ENCODE peak calls at places on chromosomes 16 and 17, in nine cellular contexts. One of them, this sample, is unnamed.

GRCh38 chr16:47574091-47575054 is 113.2 kb downstream of the PHKB start:
- DNase-seq in OCI-LY7: peak
- DNase-seq in esophagus squamous epithelium: no peak
- DNase-seq in lower leg skin: no peak
- DNase-seq in endothelial cell of umbilical vein: no peak
- DNase-seq in cardiac fibroblast: peak
- DNase-seq in fibroblast of mammary gland: peak
- DNase-seq in CD4-positive, alpha-beta T cell: no peak
- DNase-seq in colonic mucosa: no peak
- DNase-seq in this sample: no peak

GRCh38 chr17:5049314-5049819 is 14.1 kb upstream of the SLC52A1 start:
- DNase-seq in OCI-LY7: peak
- DNase-seq in esophagus squamous epithelium: no peak
- DNase-seq in lower leg skin: no peak
- DNase-seq in endothelial cell of umbilical vein: peak
- DNase-seq in cardiac fibroblast: no peak
- DNase-seq in fibroblast of mammary gland: no peak
- DNase-seq in CD4-positive, alpha-beta T cell: peak
- DNase-seq in colonic mucosa: no peak
- DNase-seq in this sample: no peak

GRCh38 chr17:39629494-39629880 is 2.7 kb downstream of the PPP1R1B start:
- DNase-seq in OCI-LY7: no peak
- DNase-seq in esophagus squamous epithelium: no peak
- DNase-seq in lower leg skin: no peak
- DNase-seq in endothelial cell of umbilical vein: no peak
- DNase-seq in cardiac fibroblast: no peak
- DNase-seq in fibroblast of mammary gland: no peak
- DNase-seq in CD4-positive, alpha-beta T cell: no peak
- DNase-seq in colonic mucosa: peak
- DNase-seq in this sample: no peak

GRCh38 chr16:58098207-58099096 is 30.7 kb downstream of the CFAP20 start:
- DNase-seq in OCI-LY7: no peak
- DNase-seq in esophagus squamous epithelium: no peak
- DNase-seq in lower leg skin: no peak
- DNase-seq in endothelial cell of umbilical vein: no peak
- DNase-seq in cardiac fibroblast: peak
- DNase-seq in fibroblast of mammary gland: peak
- DNase-seq in CD4-positive, alpha-beta T cell: no peak
- DNase-seq in colonic mucosa: no peak
- DNase-seq in this sample: no peak

GRCh38 chr17:57356722-57357391 is 100.5 kb downstream of the MSI2 start:
- DNase-seq in OCI-LY7: peak
- DNase-seq in esophagus squamous epithelium: no peak
- DNase-seq in lower leg skin: no peak
- DNase-seq in endothelial cell of umbilical vein: peak
- DNase-seq in cardiac fibroblast: no peak
- DNase-seq in fibroblast of mammary gland: no peak
- DNase-seq in CD4-positive, alpha-beta T cell: no peak
- DNase-seq in colonic mucosa: no peak
- DNase-seq in this sample: no peak

GRCh38 chr16:5633845-5634440 is 536.3 kb upstream of the EEF2KMT start:
- DNase-seq in OCI-LY7: peak
- DNase-seq in esophagus squamous epithelium: no peak
- DNase-seq in lower leg skin: no peak
- DNase-seq in endothelial cell of umbilical vein: no peak
- DNase-seq in cardiac fibroblast: peak
- DNase-seq in fibroblast of mammary gland: peak
- DNase-seq in CD4-positive, alpha-beta T cell: no peak
- DNase-seq in colonic mucosa: no peak
- DNase-seq in this sample: no peak

GRCh38 chr17:36505171-36505570 is 18.7 kb downstream of the ZNHIT3 start:
- DNase-seq in OCI-LY7: no peak
- DNase-seq in esophagus squamous epithelium: no peak
- DNase-seq in lower leg skin: no peak
- DNase-seq in endothelial cell of umbilical vein: no peak
- DNase-seq in cardiac fibroblast: no peak
- DNase-seq in fibroblast of mammary gland: no peak
- DNase-seq in CD4-positive, alpha-beta T cell: no peak
- DNase-seq in colonic mucosa: no peak
- DNase-seq in this sample: no peak

GRCh38 chr16:31461201-31461920 is 2.1 kb downstream of the ARMC5 start:
- DNase-seq in OCI-LY7: no peak
- DNase-seq in esophagus squamous epithelium: no peak
- DNase-seq in lower leg skin: no peak
- DNase-seq in endothelial cell of umbilical vein: no peak
- DNase-seq in cardiac fibroblast: no peak
- DNase-seq in fibroblast of mammary gland: no peak
- DNase-seq in CD4-positive, alpha-beta T cell: no peak
- DNase-seq in colonic mucosa: no peak
- DNase-seq in this sample: no peak

GRCh38 chr17:58541249-58541648 is 26.8 kb upstream of the MTMR4 start:
- DNase-seq in OCI-LY7: peak
- DNase-seq in esophagus squamous epithelium: no peak
- DNase-seq in lower leg skin: no peak
- DNase-seq in endothelial cell of umbilical vein: no peak
- DNase-seq in cardiac fibroblast: no peak
- DNase-seq in fibroblast of mammary gland: peak
- DNase-seq in CD4-positive, alpha-beta T cell: no peak
- DNase-seq in colonic mucosa: no peak
- DNase-seq in this sample: no peak
- TF ChIP-seq CTCF in OCI-LY7: peak
- TF ChIP-seq CTCF in esophagus squamous epithelium: peak
- TF ChIP-seq CTCF in lower leg skin: no peak
- TF ChIP-seq CTCF in endothelial cell of umbilical vein: no peak
- TF ChIP-seq CTCF in cardiac fibroblast: peak
- TF ChIP-seq CTCF in fibroblast of mammary gland: peak
- TF ChIP-seq CTCF in CD4-positive, alpha-beta T cell: no peak
- TF ChIP-seq CTCF in colonic mucosa: no peak
- TF ChIP-seq CTCF in this sample: no peak

DNA sequence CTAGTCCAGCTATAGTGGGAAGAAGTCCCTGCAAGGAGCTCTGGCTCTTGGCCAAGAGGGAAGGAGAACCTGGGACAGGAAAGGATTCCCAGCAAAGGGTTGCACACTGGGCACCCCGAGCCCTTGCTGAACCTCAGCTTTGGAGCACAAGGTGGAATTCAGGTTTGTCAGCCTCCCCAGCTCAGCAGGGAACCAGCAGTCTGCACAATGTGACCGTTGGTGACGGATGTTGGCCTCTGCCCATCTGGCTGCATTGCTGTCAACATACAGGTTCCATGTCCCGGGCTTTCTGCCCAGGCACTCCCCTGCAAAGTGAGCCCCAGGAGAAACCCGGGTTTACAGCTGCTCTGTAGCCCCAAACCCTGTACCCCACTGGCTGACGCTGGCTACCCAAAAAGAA is 6.7 kb downstream of the RPRML start:
- DNase-seq in OCI-LY7: no peak
- DNase-seq in esophagus squamous epithelium: no peak
- DNase-seq in lower leg skin: peak
- DNase-seq in endothelial cell of umbilical vein: no peak
- DNase-seq in cardiac fibroblast: no peak
- DNase-seq in fibroblast of mammary gland: no peak
- DNase-seq in CD4-positive, alpha-beta T cell: no peak
- DNase-seq in colonic mucosa: no peak
- DNase-seq in this sample: no peak
- TF ChIP-seq CTCF in OCI-LY7: no peak
- TF ChIP-seq CTCF in esophagus squamous epithelium: no peak
- TF ChIP-seq CTCF in lower leg skin: no peak
- TF ChIP-seq CTCF in endothelial cell of umbilical vein: no peak
- TF ChIP-seq CTCF in cardiac fibroblast: no peak
- TF ChIP-seq CTCF in fibroblast of mammary gland: no peak
- TF ChIP-seq CTCF in CD4-positive, alpha-beta T cell: no peak
- TF ChIP-seq CTCF in colonic mucosa: no peak
- TF ChIP-seq CTCF in this sample: no peak

DNA sequence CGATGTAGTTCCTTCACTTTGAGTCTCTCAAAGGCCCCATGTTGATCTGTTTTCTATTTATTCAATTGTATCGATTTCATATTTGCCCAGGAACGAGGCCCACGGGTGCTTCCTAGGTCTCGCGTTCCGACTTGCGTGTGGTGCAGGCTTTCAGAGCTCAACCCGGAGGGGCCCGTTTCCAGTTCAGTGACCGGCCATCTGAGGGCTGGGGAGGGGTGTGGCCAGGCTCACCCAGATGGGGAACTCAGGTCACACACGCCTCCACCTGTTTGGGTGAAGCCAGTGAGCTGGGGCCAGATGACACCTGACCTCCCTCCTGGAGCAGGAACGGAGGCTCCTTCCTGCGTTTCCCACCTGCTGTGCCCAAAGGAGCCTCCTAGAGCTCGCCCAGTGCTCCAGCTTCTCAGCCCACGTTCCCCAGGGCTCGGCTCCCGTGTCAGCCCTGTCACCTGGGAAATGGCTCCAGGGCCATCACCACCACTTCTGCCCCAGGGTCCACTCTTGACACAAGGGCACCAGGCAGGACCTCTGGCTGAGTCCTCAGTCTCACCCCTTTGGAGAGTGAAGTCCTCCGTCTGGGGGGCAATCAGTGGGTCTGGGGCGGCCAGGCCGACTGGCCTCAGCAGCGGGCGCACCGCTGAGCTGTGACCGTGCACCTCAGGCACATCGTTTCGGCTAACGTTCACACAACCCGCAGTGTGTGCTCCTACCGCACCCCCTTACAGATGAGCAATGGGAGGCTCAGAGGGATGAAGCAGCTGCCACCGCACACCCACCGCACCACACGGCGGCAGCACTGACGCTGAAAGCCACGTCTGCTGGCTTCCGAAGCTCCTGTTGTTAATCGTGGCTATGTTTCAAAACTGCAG is 18.0 kb downstream of the FOXF1 start:
- DNase-seq in OCI-LY7: no peak
- DNase-seq in esophagus squamous epithelium: no peak
- DNase-seq in lower leg skin: no peak
- DNase-seq in endothelial cell of umbilical vein: no peak
- DNase-seq in cardiac fibroblast: no peak
- DNase-seq in fibroblast of mammary gland: no peak
- DNase-seq in CD4-positive, alpha-beta T cell: no peak
- DNase-seq in colonic mucosa: no peak
- DNase-seq in this sample: no peak
- TF ChIP-seq CTCF in OCI-LY7: no peak
- TF ChIP-seq CTCF in esophagus squamous epithelium: no peak
- TF ChIP-seq CTCF in lower leg skin: no peak
- TF ChIP-seq CTCF in endothelial cell of umbilical vein: no peak
- TF ChIP-seq CTCF in cardiac fibroblast: no peak
- TF ChIP-seq CTCF in fibroblast of mammary gland: no peak
- TF ChIP-seq CTCF in CD4-positive, alpha-beta T cell: no peak
- TF ChIP-seq CTCF in colonic mucosa: no peak
- TF ChIP-seq CTCF in this sample: no peak

DNA sequence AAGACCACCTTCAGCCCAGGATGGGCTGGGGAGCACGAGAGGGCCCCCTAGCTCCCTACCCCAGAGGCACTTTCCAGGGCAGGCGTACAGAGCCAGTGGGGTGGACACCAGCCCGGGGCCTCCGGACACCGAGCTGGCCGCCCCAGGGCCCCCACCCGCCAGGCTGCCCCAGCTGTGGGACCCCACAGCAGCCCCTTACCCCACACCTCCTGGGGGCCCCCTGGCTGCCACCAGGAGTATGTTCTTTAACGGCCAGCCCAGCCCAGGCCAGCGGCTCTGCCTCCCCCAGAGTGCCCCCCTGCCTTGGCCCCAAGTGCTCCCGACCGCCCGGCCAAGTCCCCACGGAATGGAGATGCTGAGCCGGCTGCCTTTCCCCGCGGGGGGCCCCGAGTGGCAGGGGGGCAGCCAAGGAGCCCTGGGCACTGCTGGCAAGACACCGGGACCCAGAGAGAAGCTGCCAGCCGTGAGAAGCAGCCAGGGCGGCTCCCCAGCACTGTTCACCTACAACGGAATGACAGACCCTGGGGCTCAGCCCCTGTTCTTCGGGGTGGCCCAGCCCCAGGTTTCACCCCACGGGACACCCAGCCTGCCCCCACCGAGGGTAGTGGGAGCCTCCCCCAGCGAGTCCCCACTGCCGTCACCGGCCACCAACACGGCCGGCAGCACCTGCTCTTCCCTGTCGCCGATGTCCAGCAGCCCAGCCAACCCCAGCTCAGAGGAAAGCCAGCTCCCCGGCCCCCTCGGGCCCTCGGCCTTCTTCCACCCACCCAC is 24.3 kb upstream of the ZFPM1 start:
- DNase-seq in OCI-LY7: no peak
- DNase-seq in esophagus squamous epithelium: no peak
- DNase-seq in lower leg skin: no peak
- DNase-seq in endothelial cell of umbilical vein: no peak
- DNase-seq in cardiac fibroblast: no peak
- DNase-seq in fibroblast of mammary gland: no peak
- DNase-seq in CD4-positive, alpha-beta T cell: no peak
- DNase-seq in colonic mucosa: no peak
- DNase-seq in this sample: no peak
- TF ChIP-seq CTCF in OCI-LY7: peak
- TF ChIP-seq CTCF in esophagus squamous epithelium: no peak
- TF ChIP-seq CTCF in lower leg skin: no peak
- TF ChIP-seq CTCF in endothelial cell of umbilical vein: no peak
- TF ChIP-seq CTCF in cardiac fibroblast: peak
- TF ChIP-seq CTCF in fibroblast of mammary gland: no peak
- TF ChIP-seq CTCF in CD4-positive, alpha-beta T cell: no peak
- TF ChIP-seq CTCF in colonic mucosa: no peak
- TF ChIP-seq CTCF in this sample: no peak

This sample was measured in omental fat pad.